ENCODE peak calls at places on chromosome 6, in seven cellular contexts. H, Z, C, T, V, J and U are unnamed samples.

GRCh38 chr6:84309336-84309735 is 81.9 kb upstream of the CEP162 start:
- DNase-seq in H (peak; percentile 1), Z (no peak), C (no peak), T (no peak), V (no peak), J (no peak), U (no peak)

GRCh38 chr6:132973556-132973993 is 159.2 kb downstream of the RPS12 start:
- DNase-seq in H (no peak), Z (no peak), C (no peak), T (no peak), V (no peak), J (no peak), U (peak; percentile 83)

GRCh38 chr6:31197559-31198305 is 27.2 kb upstream of the POU5F1 start:
- DNase-seq in H (peak; percentile 91), Z (peak; percentile 99), C (peak; percentile 96), T (peak; percentile 91), V (peak; percentile 97), J (peak; percentile 96), U (peak; percentile 72)

GRCh38 chr6:144173971-144174370 is 23.7 kb downstream of the STX11 start:
- DNase-seq in H (no peak), Z (no peak), C (no peak), T (no peak), V (no peak), J (no peak), U (no peak)

GRCh38 chr6:64683682-64684081 is 1023.3 kb downstream of the EYS start:
- DNase-seq in H (no peak), Z (no peak), C (no peak), T (no peak), V (no peak), J (no peak), U (no peak)

GRCh38 chr6:46190889-46191288 is 20.1 kb upstream of the ENPP5 start:
- DNase-seq in H (no peak), Z (no peak), C (no peak), T (no peak), V (no peak), J (no peak), U (no peak)

GRCh38 chr6:26199057-26199772 is 112.0 kb downstream of the HFE start:
- DNase-seq in H (peak; percentile 92), Z (peak; percentile 79), C (peak; percentile 90), T (peak; percentile 86), V (peak; percentile 80), J (peak; percentile 81), U (peak; percentile 82)

GRCh38 chr6:39143238-39143930 is 28.4 kb upstream of the SAYSD1 start:
- DNase-seq in H (no peak), Z (no peak), C (no peak), T (peak; percentile 28), V (no peak), J (no peak), U (no peak)

GRCh38 chr6:151627689-151628444 is 134.1 kb downstream of the CCDC170 start:
- DNase-seq in H (peak; percentile 8), Z (no peak), C (no peak), T (no peak), V (no peak), J (no peak), U (peak; percentile 88)

GRCh38 chr6:33744001-33744848 is 2.5 kb downstream of the IP6K3 start:
- DNase-seq in H (peak; percentile 77), Z (peak; percentile 66), C (peak; percentile 90), T (peak; percentile 71), V (peak; percentile 70), J (no peak), U (peak; percentile 82)

DNA sequence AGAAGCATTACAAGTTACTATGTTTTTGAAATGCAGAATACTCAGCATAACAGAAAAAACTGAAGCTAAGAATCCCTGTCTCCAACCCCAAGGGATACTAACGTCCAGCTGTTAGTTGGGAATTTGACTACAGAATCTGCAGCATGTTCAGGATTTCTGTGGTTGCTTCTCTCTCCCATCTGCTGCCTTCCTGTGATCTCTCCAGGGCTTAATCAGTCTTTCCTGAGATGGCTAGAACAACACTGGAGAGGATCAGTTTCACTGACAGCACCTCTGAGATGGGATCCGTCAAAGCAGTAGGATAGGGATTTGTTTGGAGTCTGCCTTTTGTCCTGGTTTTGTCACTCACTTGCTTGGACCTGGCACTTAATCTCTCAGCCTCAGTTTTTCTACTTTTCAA is 73.3 kb upstream of the NUP153 start:
- DNase-seq in H (no peak), Z (no peak), C (no peak), T (no peak), V (no peak), J (no peak), U (no peak)
- H3K36me3 ChIP-seq in H (peaks cover 74% of the 10 kb centered on the region), Z (no peaks in the 10 kb centered on the region), C (peaks cover 17% of the 10 kb centered on the region), T (no peaks in the 10 kb centered on the region), V (peaks cover 100% of the 10 kb centered on the region), J (peaks cover 97% of the 10 kb centered on the region), U (peaks cover 18% of the 10 kb centered on the region)

GRCh38 chr6:70563540-70563939 is 3.2 kb upstream of the SDHAF4 start:
- DNase-seq in H (peak; percentile 50), Z (no peak), C (no peak), T (no peak), V (no peak), J (no peak), U (no peak)

GRCh38 chr6:70566751-70567382 is at the start of gene SDHAF4:
- DNase-seq in H (peak; percentile 95), Z (peak; percentile 94), C (peak; percentile 98), T (peak; percentile 95), V (peak; percentile 96), J (peak; percentile 98), U (peak; percentile 96)
- H3K36me3 ChIP-seq in H (no peaks in the 10 kb centered on the region), Z (no peaks in the 10 kb centered on the region), C (no peaks in the 10 kb centered on the region), T (no peaks in the 10 kb centered on the region), V (no peaks in the 10 kb centered on the region), J (no peaks in the 10 kb centered on the region), U (peaks cover 16% of the 10 kb centered on the region)

GRCh38 chr6:28922004-28922840 is 1.6 kb downstream of the TRIM27 start:
- DNase-seq in H (peak; percentile 73), Z (peak; percentile 77), C (no peak), T (no peak), V (no peak), J (no peak), U (no peak)
- H3K36me3 ChIP-seq in H (peaks cover 33% of the 10 kb centered on the region), Z (peaks cover 33% of the 10 kb centered on the region), C (peaks cover 5% of the 10 kb centered on the region), T (peaks cover 23% of the 10 kb centered on the region), V (peaks cover 49% of the 10 kb centered on the region), J (peaks cover 50% of the 10 kb centered on the region), U (peaks cover 62% of the 10 kb centered on the region)

GRCh38 chr6:125285936-125286335 is 15.8 kb downstream of the HDDC2 start:
- DNase-seq in H (peak; percentile 19), Z (no peak), C (no peak), T (no peak), V (no peak), J (no peak), U (no peak)
- H3K36me3 ChIP-seq in H (peaks cover 25% of the 10 kb centered on the region), Z (peaks cover 7% of the 10 kb centered on the region), C (peaks cover 4% of the 10 kb centered on the region), T (peaks cover 3% of the 10 kb centered on the region), V (peaks cover 23% of the 10 kb centered on the region), J (peaks cover 12% of the 10 kb centered on the region), U (peaks cover 34% of the 10 kb centered on the region)